ENCODE peak calls at places on chromosomes 5 and 9, in five cellular contexts. W is colonic mucosa, S is trophoblast cell, Z is HCT116, T is aorta. O is an unnamed sample.

GRCh38 chr5:134176523-134177196 is at the start of gene SKP1:
- DNase-seq in T (peak; percentile 89), Z (peak; percentile 59), S (peak; percentile 71), W (peak; percentile 87), O (peak; percentile 94)

GRCh38 chr5:25448190-25448621 is 803.4 kb upstream of the CDH10 start:
- DNase-seq in W (no peak), S (no peak), T (no peak), Z (no peak), O (no peak)

GRCh38 chr5:150469718-150470470 is 20.4 kb upstream of the RPS14 start:
- DNase-seq in S (peak; percentile 85), Z (no peak), T (no peak), W (no peak), O (no peak)

GRCh38 chr5:68408345-68408871 is 192.9 kb downstream of the PIK3R1 start:
- DNase-seq in Z (no peak), W (no peak), T (no peak), S (no peak), O (no peak)

GRCh38 chr9:72753261-72753893 is 199.5 kb downstream of the ALDH1A1 start:
- DNase-seq in T (no peak), Z (no peak), W (no peak), S (no peak), O (no peak)

GRCh38 chr9:111375817-111376564 is 46.0 kb upstream of the OR2K2 start:
- DNase-seq in Z (no peak), T (no peak), W (no peak), S (no peak), O (no peak)

GRCh38 chr5:35198096-35198495 is 32.2 kb downstream of the PRLR start:
- DNase-seq in S (no peak), T (peak; percentile 75), W (peak; percentile 83), Z (no peak), O (peak; percentile 90)

GRCh38 chr5:59152701-59153245 is 569.9 kb downstream of the RAB3C start:
- DNase-seq in T (no peak), Z (no peak), W (no peak), S (no peak), O (no peak)

GRCh38 chr5:107282061-107282460 is 388.7 kb downstream of the EFNA5 start:
- DNase-seq in S (no peak), Z (no peak), T (no peak), W (no peak), O (no peak)

GRCh38 chr5:130277002-130277401 is 372.7 kb downstream of the CHSY3 start:
- DNase-seq in Z (no peak), T (no peak), W (no peak), S (no peak), O (peak; percentile 17)

DNA sequence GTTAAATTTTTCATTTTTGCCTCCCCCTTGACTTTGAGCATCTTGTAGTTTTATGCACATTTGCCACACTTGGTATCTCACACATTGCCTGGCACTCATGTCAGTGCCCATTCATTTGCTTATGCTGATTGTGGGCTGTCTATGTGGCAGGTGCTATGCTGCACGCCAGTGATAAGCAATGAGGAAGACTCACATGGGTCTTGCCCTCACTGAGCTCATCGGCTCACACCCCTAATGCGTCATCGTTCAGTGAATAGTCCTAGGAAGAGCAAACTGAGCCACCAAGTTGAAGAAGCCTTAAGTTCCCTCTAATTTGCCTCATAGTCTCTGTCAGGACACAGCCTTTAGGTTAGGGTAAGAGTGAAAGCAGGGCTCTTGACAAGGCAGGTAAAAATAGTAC is 209.4 kb upstream of the IL12B start:
- DNase-seq in S (no peak), Z (no peak), T (no peak), W (no peak), O (no peak)
- H3K27ac ChIP-seq in S (no peak overlapping the region), Z (no peak overlapping the region), T (no peak overlapping the region), W (no peak overlapping the region), O (no peak overlapping the region)

GRCh38 chr5:102933300-102933699 is 178.2 kb downstream of the PAM start:
- DNase-seq in W (no peak), Z (no peak), S (no peak), T (no peak), O (no peak)

GRCh38 chr5:102931085-102931484 is 176.0 kb downstream of the PAM start:
- DNase-seq in W (no peak), S (no peak), T (no peak), Z (no peak), O (no peak)

GRCh38 chr5:102927007-102927406 is 171.9 kb downstream of the PAM start:
- DNase-seq in T (no peak), W (no peak), Z (no peak), S (no peak), O (no peak)

GRCh38 chr5:102932781-102933180 is 177.7 kb downstream of the PAM start:
- DNase-seq in S (no peak), Z (no peak), W (no peak), T (no peak), O (no peak)

GRCh38 chr5:102930244-102930643 is 175.1 kb downstream of the PAM start:
- DNase-seq in S (no peak), Z (no peak), W (no peak), T (no peak), O (no peak)
- H3K27ac ChIP-seq in S (no peak overlapping the region), Z (no peak overlapping the region), W (no peak overlapping the region), T (peak overlapping the region; percentile 51), O (no peak overlapping the region)

DNA sequence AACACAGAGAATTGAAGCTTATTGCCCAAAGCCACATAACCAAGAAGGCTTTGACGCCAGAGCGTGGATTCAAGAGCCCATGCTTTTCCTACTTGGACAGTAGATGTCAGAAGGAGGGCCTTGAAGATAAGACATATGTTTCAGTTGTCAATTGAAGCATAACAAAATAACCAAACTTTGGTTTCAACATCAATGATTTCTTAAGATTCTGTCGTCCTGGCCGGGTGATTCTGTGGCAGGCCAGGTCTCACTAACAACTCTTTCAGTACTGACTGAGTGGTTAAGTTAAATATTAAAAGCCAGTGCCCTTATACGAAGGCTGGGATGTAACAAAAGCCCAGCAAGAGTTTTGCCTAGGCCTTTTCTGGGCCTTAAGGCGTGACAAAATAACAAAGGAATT is 94.0 kb downstream of the RCL1 start:
- DNase-seq in Z (no peak), S (no peak), W (no peak), T (no peak), O (no peak)
- H3K27ac ChIP-seq in Z (no peak overlapping the region), S (no peak overlapping the region), W (no peak overlapping the region), T (peak overlapping the region; percentile 87), O (no peak overlapping the region)

GRCh38 chr9:130138791-130139190 is 33.4 kb upstream of the NCS1 start:
- DNase-seq in Z (no peak), S (no peak), W (no peak), T (peak; percentile 80), O (peak; percentile 76)
- H3K27ac ChIP-seq in Z (no peak overlapping the region), S (peak overlapping the region; percentile 12), W (no peak overlapping the region), T (no peak overlapping the region), O (no peak overlapping the region)

GRCh38 chr9:615756-616155 is 225.7 kb upstream of the DMRT1 start:
- DNase-seq in T (no peak), Z (no peak), S (no peak), W (no peak), O (no peak)

GRCh38 chr9:617441-618085 is 223.9 kb upstream of the DMRT1 start:
- DNase-seq in S (peak; percentile 28), T (no peak), Z (no peak), W (no peak), O (no peak)

GRCh38 chr9:618478-618877 is 223.0 kb upstream of the DMRT1 start:
- DNase-seq in Z (no peak), S (no peak), W (no peak), T (no peak), O (no peak)

GRCh38 chr9:614421-614820 is 227.1 kb upstream of the DMRT1 start:
- DNase-seq in Z (no peak), T (peak; percentile 69), W (peak; percentile 37), S (no peak), O (no peak)

DNA sequence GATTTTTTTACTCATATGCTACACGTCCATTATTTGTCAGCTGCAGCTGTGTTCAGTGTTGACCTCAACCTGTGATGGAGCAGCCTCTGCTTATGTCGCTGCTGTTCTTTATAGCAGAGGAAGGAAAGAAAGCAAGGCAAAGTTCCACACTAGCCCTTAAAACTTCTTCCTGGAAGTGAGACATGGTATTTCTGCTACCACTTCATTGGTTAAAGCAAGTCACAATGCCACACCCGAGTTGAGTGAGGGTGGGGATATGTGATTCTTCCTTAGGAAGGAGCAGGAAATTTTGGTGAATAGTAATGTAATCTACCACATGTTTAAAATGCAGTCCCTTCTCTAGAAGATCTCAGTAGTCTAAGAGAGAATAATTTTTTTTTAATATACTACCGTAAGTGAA is 224.8 kb upstream of the DMRT1 start:
- DNase-seq in W (peak; percentile 40), T (no peak), Z (no peak), S (no peak), O (no peak)
- H3K27ac ChIP-seq in W (no peak overlapping the region), T (peak overlapping the region; percentile 92), Z (no peak overlapping the region), S (no peak overlapping the region), O (no peak overlapping the region)

DNA sequence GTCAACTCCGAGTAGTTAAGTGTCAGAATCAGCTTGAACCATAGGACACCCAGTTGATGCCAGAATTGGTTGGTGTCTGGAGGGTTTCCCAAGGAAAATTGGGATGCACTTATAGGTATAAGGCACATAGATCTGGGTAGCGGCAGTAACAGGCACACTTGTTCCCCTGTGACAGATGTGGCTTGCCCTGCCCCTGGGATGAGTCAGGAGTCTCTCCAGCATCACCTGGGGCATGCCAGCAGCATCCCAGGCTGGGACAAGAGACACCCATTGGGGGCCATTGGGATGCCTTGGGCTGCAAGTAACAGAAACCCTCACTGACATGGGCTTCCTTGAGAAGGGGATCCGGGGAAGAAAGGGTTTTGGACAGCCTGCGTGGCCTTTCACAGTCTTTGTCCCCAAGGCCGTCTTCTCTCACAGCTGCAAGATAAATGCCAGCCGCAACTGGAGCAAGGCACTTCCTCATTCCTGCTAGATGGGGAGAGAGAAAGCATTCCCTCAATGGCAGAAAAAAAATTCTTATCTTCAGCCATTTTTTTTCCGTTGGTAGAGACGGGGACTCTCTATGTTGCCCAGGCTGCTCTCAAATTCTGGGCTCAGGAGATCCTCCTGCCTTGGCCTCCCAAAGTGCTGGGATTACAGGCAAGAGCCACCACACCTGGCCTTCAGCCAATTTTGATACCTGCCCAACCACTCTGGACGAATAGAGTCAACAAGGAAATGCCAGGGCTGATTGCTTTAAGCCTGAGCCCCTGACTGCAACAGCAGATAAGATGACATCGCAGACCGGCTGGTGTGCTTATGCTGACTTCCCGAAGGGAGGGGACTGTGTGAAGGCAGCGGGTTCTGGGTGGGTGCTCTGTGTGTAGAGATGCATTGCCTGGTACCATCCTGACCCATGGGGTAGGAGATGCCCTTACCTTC is 13.3 kb upstream of the RNF130 start:
- DNase-seq in T (peak; percentile 47), Z (no peak), S (peak; percentile 63), W (peak; percentile 86), O (no peak)
- H3K27ac ChIP-seq in T (no peak overlapping the region), Z (no peak overlapping the region), S (no peak overlapping the region), W (peak overlapping the region; percentile 6), O (no peak overlapping the region)

O was measured in right cardiac atrium.